ENCODE peak calls at places on chromosomes 7 and 10, in five cellular contexts. Y, R, B, X and W are unnamed samples. For H3K36me3, the result is how much of the 10 kb centered on the place peaks cover.

GRCh38 chr10:7787150-7787856 is 490 bp downstream of the KIN start:
- DNase-seq in Y (no peak), R (no peak), B (no peak), X (peak), W (peak)

GRCh38 chr7:134420509-134421125 is 38.3 kb downstream of the AKR1B1 start:
- DNase-seq in Y (no peak), R (peak), B (no peak), X (peak), W (peak)

GRCh38 chr10:7861509-7862120 is 43.3 kb downstream of the TAF3 start:
- DNase-seq in Y (no peak), R (no peak), B (no peak), X (no peak), W (no peak)

GRCh38 chr7:76261935-76262334 is 40.5 kb upstream of the HSPB1 start:
- DNase-seq in Y (no peak), R (no peak), B (no peak), X (peak), W (no peak)

GRCh38 chr7:32206987-32207386 is 136.8 kb upstream of the PDE1C start:
- DNase-seq in Y (no peak), R (no peak), B (no peak), X (peak), W (no peak)

GRCh38 chr10:33102071-33102470 is 144.0 kb upstream of the ITGB1 start:
- DNase-seq in Y (no peak), R (no peak), B (no peak), X (no peak), W (no peak)

GRCh38 chr7:51732951-51733350 is 416.3 kb upstream of the COBL start:
- DNase-seq in Y (no peak), R (no peak), B (no peak), X (no peak), W (no peak)

GRCh38 chr10:79405221-79405994 is 40.0 kb downstream of the ZCCHC24 start:
- DNase-seq in Y (no peak), R (no peak), B (no peak), X (no peak), W (no peak)

GRCh38 chr7:17333227-17333626 is 34.8 kb downstream of the AHR start:
- DNase-seq in Y (no peak), R (no peak), B (no peak), X (no peak), W (no peak)
- H3K36me3 ChIP-seq in Y (under half), R (under half), B (half or more), X (under half), W (half or more)

GRCh38 chr10:102400598-102401321 is 5.3 kb downstream of the NFKB2 start:
- DNase-seq in Y (no peak), R (no peak), B (no peak), X (no peak), W (no peak)
- H3K36me3 ChIP-seq in Y (under half), R (under half), B (half or more), X (under half), W (under half)

GRCh38 chr7:139586286-139586685 is 62.8 kb downstream of the CLEC2L start:
- DNase-seq in Y (no peak), R (no peak), B (no peak), X (no peak), W (no peak)
- H3K36me3 ChIP-seq in Y (half or more), R (under half), B (under half), X (under half), W (under half)

GRCh38 chr7:143390098-143390772 is 9.1 kb downstream of the ZYX start:
- DNase-seq in Y (no peak), R (no peak), B (no peak), X (no peak), W (no peak)
- H3K36me3 ChIP-seq in Y (under half), R (under half), B (half or more), X (under half), W (under half)

DNA sequence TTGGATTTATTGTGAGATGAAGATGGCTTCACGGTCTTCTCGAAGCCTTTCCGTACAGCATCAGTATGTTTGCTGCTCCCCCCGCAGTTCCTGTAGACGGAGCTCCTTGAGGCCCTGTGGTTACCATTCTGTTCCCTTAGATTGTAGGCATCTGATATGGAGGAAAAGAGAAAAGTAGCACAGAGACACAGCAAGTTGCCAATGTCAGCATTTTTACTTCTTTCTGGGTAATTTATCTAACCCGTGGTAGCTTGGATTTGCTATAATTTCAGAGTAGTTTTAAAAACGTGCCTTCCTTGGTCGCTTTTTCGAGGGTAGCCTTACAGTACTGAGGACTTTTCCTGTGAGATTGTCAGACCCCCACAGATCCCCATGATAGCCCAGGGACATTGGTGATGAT is 37.5 kb downstream of the WDR37 start:
- DNase-seq in Y (no peak), R (no peak), B (peak), X (no peak), W (no peak)
- H3K36me3 ChIP-seq in Y (under half), R (under half), B (half or more), X (under half), W (under half)

GRCh38 chr7:22860337-22860736 is 37.7 kb upstream of the TOMM7 start:
- DNase-seq in Y (no peak), R (no peak), B (no peak), X (no peak), W (no peak)

GRCh38 chr7:22859676-22860290 is 37.1 kb upstream of the TOMM7 start:
- DNase-seq in Y (no peak), R (no peak), B (no peak), X (no peak), W (no peak)

GRCh38 chr7:22856437-22856836 is 33.8 kb upstream of the TOMM7 start:
- DNase-seq in Y (no peak), R (no peak), B (no peak), X (no peak), W (no peak)

GRCh38 chr7:22858640-22859561 is 36.3 kb upstream of the TOMM7 start:
- DNase-seq in Y (no peak), R (peak), B (peak), X (no peak), W (peak)

DNA sequence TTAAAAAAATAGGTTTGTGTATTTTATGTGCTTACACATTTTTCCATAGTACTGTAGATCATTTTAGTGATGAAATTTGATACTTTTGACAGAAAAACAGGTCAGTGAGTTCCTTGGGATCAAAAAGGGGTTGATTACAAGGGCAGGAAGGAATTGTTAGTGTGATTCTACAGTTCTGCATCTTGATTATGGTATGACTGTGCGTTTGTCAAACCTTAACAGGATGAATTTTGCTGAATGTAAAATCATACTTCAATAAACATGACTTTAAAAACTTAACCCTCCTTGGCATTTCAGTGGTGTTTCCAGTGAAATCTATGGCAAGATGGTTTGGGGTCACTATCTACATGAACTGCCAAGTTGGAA is 35.6 kb upstream of the TOMM7 start:
- DNase-seq in Y (no peak), R (no peak), B (no peak), X (no peak), W (peak)
- H3K36me3 ChIP-seq in Y (under half), R (under half), B (under half), X (under half), W (under half)

GRCh38 chr7:6479067-6479466 is 31.3 kb upstream of the DAGLB start:
- DNase-seq in Y (no peak), R (no peak), B (no peak), X (no peak), W (no peak)

GRCh38 chr7:6475433-6476186 is 27.9 kb upstream of the DAGLB start:
- DNase-seq in Y (no peak), R (no peak), B (no peak), X (no peak), W (no peak)

GRCh38 chr7:6478186-6478585 is 30.4 kb upstream of the DAGLB start:
- DNase-seq in Y (no peak), R (no peak), B (no peak), X (no peak), W (no peak)

GRCh38 chr7:6480323-6480660 is 32.5 kb upstream of the DAGLB start:
- DNase-seq in Y (no peak), R (no peak), B (no peak), X (no peak), W (no peak)

DNA sequence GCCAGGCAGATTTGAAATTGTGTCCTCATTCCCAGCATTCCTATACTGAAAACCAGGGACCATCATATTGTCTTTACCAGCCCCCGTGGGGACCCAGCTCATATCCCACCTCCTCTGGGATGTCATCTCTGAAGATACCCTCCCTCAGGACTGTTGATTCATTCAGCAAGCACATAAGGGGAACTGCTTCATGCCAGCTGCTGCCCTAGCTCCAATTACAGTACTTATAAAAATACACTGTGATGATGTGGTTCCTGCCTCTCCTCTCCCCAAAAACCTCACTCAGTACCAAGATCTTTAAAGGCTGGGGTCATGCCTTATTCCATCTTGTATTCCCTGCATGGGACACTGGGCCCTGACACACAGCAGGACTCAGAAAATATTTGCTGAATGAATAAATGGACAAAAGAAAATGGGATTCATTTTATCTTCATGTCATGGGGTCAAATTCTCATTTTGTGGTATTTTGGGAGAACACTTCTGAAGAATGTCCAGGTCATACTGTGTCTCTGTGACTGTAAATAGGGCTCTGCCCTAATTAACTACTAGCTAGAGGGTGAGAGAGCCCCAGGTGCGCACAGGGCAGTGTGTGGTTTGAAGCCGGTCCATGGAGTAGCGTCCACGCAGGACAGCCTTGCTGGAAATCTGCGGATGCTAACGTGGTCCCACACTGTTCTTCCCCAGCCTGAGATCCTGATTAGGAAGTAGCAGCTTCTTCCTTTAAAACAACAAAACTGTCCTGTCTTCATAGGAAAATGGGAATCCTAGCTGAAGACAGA is 29.0 kb upstream of the DAGLB start:
- DNase-seq in Y (no peak), R (no peak), B (no peak), X (no peak), W (no peak)
- H3K36me3 ChIP-seq in Y (under half), R (under half), B (half or more), X (under half), W (under half)

DNA sequence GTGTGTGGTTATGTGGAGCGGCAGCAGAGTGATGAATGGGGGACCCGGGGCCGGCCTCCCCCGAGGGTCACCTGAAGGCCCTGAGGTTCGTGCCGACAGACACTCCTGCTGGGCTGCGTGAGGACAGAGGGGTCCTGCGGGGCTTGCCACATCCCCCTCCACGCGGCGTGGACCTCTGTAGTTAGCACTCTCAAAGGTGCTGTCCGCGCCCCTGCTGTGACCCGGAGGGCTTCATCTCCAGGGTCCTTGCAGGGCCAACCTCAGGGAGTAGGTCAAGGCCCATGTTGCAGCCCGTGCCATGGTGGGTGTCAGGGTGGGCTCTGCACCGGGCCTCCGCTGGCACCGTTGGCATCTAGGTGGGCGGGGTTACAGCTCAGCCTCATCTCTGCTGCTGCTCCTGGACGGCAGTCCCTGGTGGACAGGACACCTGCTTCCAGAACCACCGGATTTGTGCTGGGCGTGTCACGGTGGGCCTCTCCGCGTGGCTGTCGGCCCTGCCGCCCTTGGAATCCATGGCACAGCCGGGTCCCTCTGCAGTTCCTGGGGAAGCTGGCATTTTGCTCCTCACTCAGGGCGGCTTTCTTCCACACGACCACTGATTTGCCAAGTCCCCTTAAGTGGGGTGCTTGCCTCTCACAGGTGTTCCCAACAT is 19.8 kb upstream of the GET4 start:
- DNase-seq in Y (no peak), R (no peak), B (no peak), X (no peak), W (no peak)
- H3K36me3 ChIP-seq in Y (half or more), R (half or more), B (half or more), X (under half), W (under half)